ENCODE peak calls at places on chromosomes 3 and 15, in ten cellular contexts. Y is HCT116, V is HepG2, M is heart left ventricle, G is A549, C is body of pancreas, D is gastrocnemius medialis, U is upper lobe of left lung, K is IMR-90, E is right lobe of liver. J is an unnamed sample.

GRCh38 chr15:75170711-75171341 is 30.9 kb upstream of the C15orf39 start:
- ATAC-seq in V (no peak), D (no peak), E (no peak), M (peak; percentile 40), G (no peak), C (peak; percentile 44), Y (no peak), U (no peak), K (no peak), J (no peak)

GRCh38 chr3:126960604-126960995 is 22.3 kb upstream of the PLXNA1 start:
- ATAC-seq in K (peak; percentile 4), V (no peak), D (peak; percentile 71), G (no peak), Y (no peak), E (no peak), M (peak; percentile 74), U (no peak), C (peak; percentile 20), J (no peak)

GRCh38 chr3:141422961-141423582 is 54.8 kb downstream of the ZBTB38 start:
- ATAC-seq in U (no peak), V (no peak), M (peak; percentile 49), E (no peak), D (no peak), C (no peak), K (no peak), G (no peak), Y (no peak), J (no peak)

GRCh38 chr3:190375250-190375649 is 12.7 kb upstream of the CLDN16 start:
- ATAC-seq in U (no peak), D (no peak), G (no peak), C (no peak), Y (no peak), K (no peak), V (no peak), E (no peak), M (no peak), J (no peak)

GRCh38 chr15:57356636-57357035 is 19.7 kb upstream of the CGNL1 start:
- ATAC-seq in K (peak; percentile 79), U (no peak), V (no peak), G (no peak), Y (no peak), D (no peak), M (no peak), C (no peak), E (no peak), J (no peak)

GRCh38 chr3:58009749-58010535 is 1.7 kb downstream of the FLNB start:
- ATAC-seq in V (no peak), E (peak; percentile 10), U (no peak), M (no peak), Y (no peak), C (peak; percentile 61), K (no peak), G (no peak), D (no peak), J (no peak)

GRCh38 chr3:183131735-183132134 is 30.8 kb downstream of the LAMP3 start:
- ATAC-seq in U (no peak), E (no peak), M (no peak), Y (no peak), D (no peak), V (no peak), K (no peak), C (no peak), G (no peak), J (no peak)

GRCh38 chr3:178618197-178618596 is 82.0 kb downstream of the KCNMB2 start:
- ATAC-seq in K (peak; percentile 49), D (no peak), C (no peak), Y (no peak), V (no peak), M (peak; percentile 80), G (no peak), E (no peak), U (no peak), J (no peak)

GRCh38 chr15:88247914-88248313 is 8.6 kb downstream of the NTRK3 start:
- ATAC-seq in D (no peak), G (no peak), C (no peak), V (no peak), Y (no peak), E (peak; percentile 91), M (peak; percentile 59), K (no peak), U (no peak), J (no peak)

GRCh38 chr15:65583701-65584100 is 27.2 kb downstream of the INTS14 start:
- ATAC-seq in V (no peak), U (no peak), G (no peak), E (peak; percentile 28), M (no peak), C (no peak), D (no peak), K (no peak), Y (no peak), J (no peak)

GRCh38 chr3:39220551-39221530 is 28.4 kb upstream of the XIRP1 start:
- ATAC-seq in V (no peak), U (no peak), M (no peak), K (no peak), E (no peak), D (no peak), G (no peak), Y (no peak), C (no peak), J (no peak)

DNA sequence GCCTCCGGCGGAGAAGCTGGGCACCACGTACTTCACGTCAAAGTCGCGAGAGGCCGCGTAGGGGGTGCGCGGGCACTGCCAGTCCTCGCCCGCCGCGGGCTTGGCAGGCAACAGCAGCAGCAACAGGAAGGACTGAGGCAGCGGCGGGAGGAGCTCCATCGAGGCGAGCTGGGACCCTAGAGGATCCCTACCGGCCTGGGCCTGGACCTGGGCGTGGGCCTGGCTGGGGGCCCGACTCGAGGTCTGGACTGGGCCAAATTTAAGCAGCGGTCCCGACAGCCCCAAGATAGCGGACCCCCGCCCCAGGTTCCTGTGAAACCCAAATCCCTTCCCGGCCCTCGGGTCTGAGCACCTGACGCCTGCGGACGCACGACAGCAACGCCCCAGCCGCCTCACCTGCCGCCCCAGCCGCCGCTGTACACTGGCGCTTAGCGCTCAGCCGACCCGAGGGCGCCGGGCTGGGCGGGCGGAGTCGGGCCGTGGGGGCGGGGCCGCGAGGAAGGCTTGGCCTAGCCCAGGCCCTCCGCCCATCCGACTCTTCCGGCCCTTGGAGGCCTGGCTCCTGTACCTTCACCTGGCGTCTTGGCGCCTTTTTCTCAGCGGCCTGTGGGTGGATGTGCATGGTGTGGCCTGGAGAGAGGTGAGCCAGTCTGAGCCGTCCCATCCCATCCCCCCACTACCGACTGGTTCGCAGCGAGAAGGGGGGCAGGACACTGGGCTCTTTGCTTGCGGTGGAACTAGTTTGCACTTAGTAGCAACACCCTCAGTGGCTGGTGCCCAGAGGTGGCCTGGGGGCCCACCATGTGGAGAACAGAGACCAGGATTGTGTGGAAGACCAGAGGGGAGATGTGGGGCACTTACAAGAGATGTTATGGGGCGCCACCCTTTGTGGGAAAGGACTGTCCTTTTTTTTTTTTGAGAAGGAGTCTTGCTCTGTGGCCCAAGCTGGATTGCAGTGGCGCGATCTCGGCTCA is at the start of gene MST1R:
- ATAC-seq in G (peak; percentile 68), V (peak; percentile 80), D (no peak), U (peak; percentile 90), C (peak; percentile 86), K (peak; percentile 19), E (peak; percentile 86), M (peak; percentile 86), Y (peak; percentile 74), J (peak; percentile 88)
- TF ChIP-seq POLR2A in G (peak; percentile 48), V (no peak), D (no peak), U (peak; percentile 54), C (peak; percentile 76), K (no peak), E (no peak), M (peak; percentile 40), Y (peak; percentile 82), J (no peak)

DNA sequence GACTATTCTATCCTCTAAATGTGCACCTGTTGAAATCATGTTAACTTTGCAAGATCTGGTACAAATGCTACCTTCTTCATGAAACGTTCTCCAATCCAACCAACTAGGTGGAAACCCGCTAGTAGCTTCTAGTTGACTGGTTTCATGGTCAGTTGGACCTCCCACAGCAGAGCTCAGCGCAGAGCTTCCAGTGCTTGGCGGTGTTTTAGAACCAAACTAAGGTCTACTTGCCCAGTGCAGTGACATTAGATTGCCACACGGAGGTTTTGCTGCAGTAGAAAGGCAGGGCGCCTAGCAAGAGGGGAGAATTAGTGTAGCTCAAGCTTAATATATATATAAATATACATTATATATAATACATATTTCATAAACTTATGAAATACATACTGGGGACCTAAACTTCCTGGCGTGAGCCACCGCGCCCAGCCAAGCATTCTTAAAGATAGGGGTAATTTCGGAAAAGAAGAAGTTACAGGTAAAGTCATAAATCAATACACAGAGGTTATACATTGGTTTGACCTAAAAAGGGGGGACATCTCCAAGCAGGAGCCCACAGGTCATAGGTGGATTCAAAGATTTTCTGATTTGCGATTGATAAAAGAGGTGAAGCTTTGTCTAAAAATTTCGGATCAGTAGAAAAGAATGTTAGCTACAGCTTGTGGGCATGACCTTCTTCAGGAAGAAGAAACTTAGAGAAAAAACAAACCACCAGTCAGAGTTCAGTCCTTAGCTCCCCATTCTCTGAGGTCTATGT is 2.0 kb upstream of the OXSR1 start:
- ATAC-seq in U (no peak), Y (no peak), K (no peak), C (no peak), G (no peak), D (no peak), M (no peak), E (no peak), V (peak; percentile 12), J (no peak)
- TF ChIP-seq CTCF in U (no peak), Y (no peak), K (no peak), C (no peak), G (no peak), D (no peak), M (no peak), E (no peak), V (no peak), J (no peak)

GRCh38 chr3:132290833-132291232 is 26.4 kb upstream of the ACP3 start:
- ATAC-seq in C (no peak), M (peak; percentile 80), Y (no peak), K (peak; percentile 59), G (no peak), V (no peak), U (peak; percentile 89), D (no peak), E (peak; percentile 47), J (peak; percentile 67)
- TF ChIP-seq POLR2A in C (no peak), M (no peak), Y (no peak), K (no peak), G (no peak), V (no peak), U (no peak), D (no peak), E (no peak), J (no peak)

DNA sequence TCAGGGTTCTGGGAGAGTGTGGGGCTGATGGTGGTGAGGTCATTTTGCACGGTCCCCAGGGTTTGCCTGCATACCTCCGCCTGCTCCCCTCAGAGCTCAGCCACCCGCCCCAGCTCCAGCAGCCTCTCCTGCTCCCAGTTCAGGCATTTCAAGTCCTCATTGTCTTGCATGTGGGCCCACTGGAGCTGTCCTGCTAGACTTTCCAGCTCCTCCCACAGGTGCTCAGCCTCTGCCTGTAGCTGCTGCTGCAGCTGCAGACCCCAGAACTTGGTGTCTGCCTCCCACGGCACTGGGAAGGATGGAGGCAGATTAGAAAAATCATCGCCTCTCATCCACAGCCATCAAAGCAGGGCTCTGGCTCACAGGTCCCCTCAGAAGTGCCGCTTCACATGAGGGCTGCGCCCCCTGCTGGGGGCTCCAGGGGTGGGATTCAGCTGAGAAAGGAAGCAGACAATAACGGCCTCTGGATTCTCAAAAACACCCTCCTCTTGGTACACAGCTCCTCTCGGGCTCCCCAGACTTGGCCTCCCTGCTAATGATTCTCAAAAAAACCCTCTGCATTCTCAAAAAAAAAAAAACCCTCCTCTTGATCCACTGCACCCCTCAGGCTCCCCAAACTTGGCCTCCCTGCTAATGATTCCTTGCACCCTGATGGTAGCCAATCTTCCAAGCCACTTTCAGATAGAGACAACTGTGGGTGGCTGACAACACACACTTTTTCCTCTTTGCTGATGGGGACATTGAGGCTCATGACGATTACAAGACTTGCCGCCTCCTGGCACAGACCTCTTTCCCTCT is 89.3 kb upstream of the C2CD4B start:
- ATAC-seq in M (peak; percentile 50), G (peak; percentile 67), U (peak; percentile 60), K (peak; percentile 81), Y (peak; percentile 90), D (peak; percentile 39), V (peak; percentile 86), C (peak; percentile 84), E (peak; percentile 83), J (peak; percentile 51)
- TF ChIP-seq CTCF in M (peak; percentile 76), G (peak; percentile 80), U (peak; percentile 66), K (peak; percentile 62), Y (peak; percentile 50), D (peak; percentile 70), V (peak; percentile 76), C (peak; percentile 60), E (peak; percentile 69), J (peak; percentile 18)